ENCODE peak calls at places on chromosomes 13 and 19, in four cellular contexts. Q is T-helper 1 cell, N is SW480, E is GM03348. H is an unnamed sample.

GRCh38 chr19:40721936-40722661 is 5.2 kb downstream of the ITPKC start:
- DNase-seq in N (no peak), E (no peak), Q (no peak), H (no peak)

GRCh38 chr19:46513461-46514236 is 18.0 kb upstream of the PNMA8B start:
- DNase-seq in E (peak), Q (peak), N (peak), H (peak)

GRCh38 chr19:54465367-54466109 is 2.0 kb upstream of the LENG9 start:
- DNase-seq in E (no peak), N (no peak), Q (no peak), H (no peak)

GRCh38 chr13:75327132-75327505 is 154.8 kb downstream of the TBC1D4 start:
- DNase-seq in E (no peak), Q (no peak), N (no peak), H (no peak)

GRCh38 chr13:41595298-41595697 is 137.9 kb downstream of the RGCC start:
- DNase-seq in E (no peak), Q (no peak), N (no peak), H (no peak)

GRCh38 chr13:112868308-112868707 is 100.7 kb upstream of the MCF2L start:
- DNase-seq in N (no peak), E (no peak), Q (no peak), H (no peak)

GRCh38 chr13:101149735-101150380 is 266.4 kb downstream of the NALCN start:
- DNase-seq in N (no peak), E (peak), Q (no peak), H (no peak)

GRCh38 chr13:78607409-78608253 is 4.3 kb upstream of the POU4F1 start:
- DNase-seq in Q (no peak), E (no peak), N (no peak), H (no peak)

GRCh38 chr13:51887441-51887840 is 25.7 kb downstream of the CCDC70 start:
- DNase-seq in Q (no peak), E (no peak), N (no peak), H (no peak)

GRCh38 chr13:111158136-111158805 is 43.2 kb downstream of the ARHGEF7 start:
- DNase-seq in E (no peak), Q (no peak), N (no peak), H (no peak)

GRCh38 chr13:40109324-40109958 is 454.0 kb downstream of the COG6 start:
- DNase-seq in N (no peak), E (peak), Q (no peak), H (no peak)

GRCh38 chr13:51002736-51003135 is 93.1 kb downstream of the RNASEH2B start:
- DNase-seq in N (no peak), E (no peak), Q (no peak), H (no peak)

GRCh38 chr13:42533336-42533591 is 40.7 kb upstream of the TNFSF11 start:
- DNase-seq in Q (no peak), N (no peak), E (no peak), H (no peak)

GRCh38 chr19:48963371-48964204 is 1.5 kb upstream of the FTL start:
- DNase-seq in N (peak), Q (no peak), E (peak), H (peak)

GRCh38 chr13:19161308-19161707 is 20.3 kb downstream of the TUBA3C start:
- DNase-seq in N (no peak), E (peak), Q (no peak), H (no peak)

GRCh38 chr13:98133949-98134348 is 8.9 kb upstream of the FARP1 start:
- DNase-seq in N (no peak), E (no peak), Q (no peak), H (no peak)

GRCh38 chr19:12867120-12868099 is 13.8 kb downstream of the DNASE2 start:
- DNase-seq in N (no peak), E (peak), Q (peak), H (no peak)

GRCh38 chr19:10961073-10961762 is 388 bp downstream of the SMARCA4 start:
- DNase-seq in E (no peak), Q (no peak), N (no peak), H (no peak)

GRCh38 chr13:80630685-80631121 is 289.8 kb upstream of the SPRY2 start:
- DNase-seq in N (no peak), Q (no peak), E (no peak), H (no peak)

GRCh38 chr13:63190219-63190618 is 1774.6 kb upstream of the PCDH20 start:
- DNase-seq in E (no peak), Q (no peak), N (no peak), H (no peak)

GRCh38 chr19:9362905-9363304 is at the start of gene ZNF177:
- DNase-seq in Q (no peak), E (peak), N (no peak), H (no peak)

GRCh38 chr19:35073516-35073915 is 32.0 kb downstream of the HPN start:
- DNase-seq in N (no peak), Q (no peak), E (no peak), H (no peak)

GRCh38 chr13:41058229-41059070 is 2.9 kb upstream of the WBP4 start:
- DNase-seq in N (no peak), Q (no peak), E (peak), H (no peak)

GRCh38 chr19:10690351-10690781 is 10.9 kb upstream of the QTRT1 start:
- DNase-seq in N (no peak), Q (no peak), E (peak), H (no peak)

GRCh38 chr19:14450168-14450874 is 17.2 kb downstream of the PKN1 start:
- DNase-seq in N (peak), E (peak), Q (peak), H (no peak)

GRCh38 chr13:34777914-34778303 is 164.2 kb upstream of the NBEA start:
- DNase-seq in E (no peak), Q (no peak), N (no peak), H (no peak)

GRCh38 chr19:954672-955494 is 29.0 kb downstream of the ARID3A start:
- DNase-seq in E (no peak), Q (no peak), N (no peak), H (no peak)

GRCh38 chr13:42486711-42487198 is 87.2 kb upstream of the TNFSF11 start:
- DNase-seq in Q (no peak), E (peak), N (no peak), H (no peak)

GRCh38 chr13:76762731-76763130 is 123.5 kb downstream of the KCTD12 start:
- DNase-seq in N (no peak), Q (no peak), E (no peak), H (no peak)